ENCODE peak calls at places on chromosome 6, in nine cellular contexts. V is left kidney, I is GM03348, N is iPS-NIHi11, B is transverse colon, H is HCT116, Y is GM12891, S is LoVo, T is AG09319. A is an unnamed sample.

GRCh38 chr6:41694815-41695536 is 40.4 kb downstream of the TFEB start:
- DNase-seq in V (no peak), I (peak), N (no peak), B (no peak), H (no peak), Y (no peak), S (no peak), T (no peak), A (no peak)

GRCh38 chr6:130944486-130944885 is 117.3 kb downstream of the SMLR1 start:
- DNase-seq in V (no peak), I (no peak), N (no peak), B (no peak), H (no peak), Y (no peak), S (no peak), T (no peak), A (no peak)

GRCh38 chr6:132614554-132614953 is 9.5 kb downstream of the TAAR2 start:
- DNase-seq in V (no peak), I (no peak), N (no peak), B (no peak), H (peak), Y (no peak), S (peak), T (no peak), A (no peak)

GRCh38 chr6:14811760-14812428 is 434.0 kb upstream of the JARID2 start:
- DNase-seq in V (no peak), I (peak), N (no peak), B (no peak), H (no peak), Y (no peak), S (no peak), T (no peak), A (no peak)

GRCh38 chr6:127198549-127198948 is 68.1 kb upstream of the RNF146 start:
- DNase-seq in V (no peak), I (peak), N (no peak), B (no peak), H (no peak), Y (no peak), S (no peak), T (no peak), A (no peak)

GRCh38 chr6:144179817-144180216 is 29.5 kb downstream of the STX11 start:
- DNase-seq in V (no peak), I (no peak), N (no peak), B (no peak), H (no peak), Y (no peak), S (no peak), T (no peak), A (no peak)

GRCh38 chr6:71393471-71393870 is 104.9 kb downstream of the OGFRL1 start:
- DNase-seq in V (no peak), I (peak), N (no peak), B (no peak), H (no peak), Y (no peak), S (no peak), T (no peak), A (peak)

GRCh38 chr6:52227495-52227894 is 16.8 kb downstream of the IL17F start:
- DNase-seq in V (peak), I (no peak), N (no peak), B (no peak), H (no peak), Y (peak), S (no peak), T (no peak), A (no peak)

GRCh38 chr6:69233195-69233524 is 563.6 kb downstream of the LMBRD1 start:
- DNase-seq in V (no peak), I (peak), N (no peak), B (no peak), H (no peak), Y (no peak), S (no peak), T (no peak), A (no peak)

GRCh38 chr6:23349521-23350147 is 776.4 kb upstream of the NRSN1 start:
- DNase-seq in V (peak), I (peak), N (no peak), B (no peak), H (peak), Y (no peak), S (peak), T (peak), A (peak)

GRCh38 chr6:53133961-53134360 is 14.7 kb downstream of the GCM1 start:
- DNase-seq in V (no peak), I (no peak), N (no peak), B (no peak), H (no peak), Y (no peak), S (no peak), T (no peak), A (no peak)

GRCh38 chr6:125658759-125659431 is 90.5 kb upstream of the HEY2 start:
- DNase-seq in V (no peak), I (peak), N (no peak), B (no peak), H (no peak), Y (no peak), S (no peak), T (no peak), A (no peak)

GRCh38 chr6:7143161-7143974 is 35.6 kb downstream of the RREB1 start:
- DNase-seq in V (peak), I (no peak), N (no peak), B (no peak), H (no peak), Y (no peak), S (no peak), T (no peak), A (peak)

GRCh38 chr6:25369450-25370086 is 90.4 kb downstream of the CARMIL1 start:
- DNase-seq in V (no peak), I (peak), N (no peak), B (peak), H (no peak), Y (no peak), S (peak), T (no peak), A (no peak)

GRCh38 chr6:21022343-21023107 is 488.3 kb downstream of the CDKAL1 start:
- DNase-seq in V (peak), I (no peak), N (peak), B (no peak), H (peak), Y (no peak), S (peak), T (no peak), A (peak)

GRCh38 chr6:143613749-143614148 is 64.0 kb upstream of the PHACTR2 start:
- DNase-seq in V (no peak), I (no peak), N (no peak), B (no peak), H (no peak), Y (no peak), S (no peak), T (no peak), A (no peak)

GRCh38 chr6:25670793-25671513 is 18.9 kb downstream of the SCGN start:
- DNase-seq in V (no peak), I (no peak), N (no peak), B (no peak), H (peak), Y (no peak), S (no peak), T (no peak), A (no peak)

GRCh38 chr6:31701666-31702420 is 1.3 kb downstream of the ABHD16A start:
- DNase-seq in V (peak), I (peak), N (no peak), B (no peak), H (no peak), Y (no peak), S (no peak), T (no peak), A (peak)

GRCh38 chr6:134138226-134138975 is 86.0 kb upstream of the SLC2A12 start:
- DNase-seq in V (no peak), I (peak), N (no peak), B (no peak), H (no peak), Y (no peak), S (no peak), T (no peak), A (no peak)

GRCh38 chr6:155079985-155080452 is 84.9 kb downstream of the TIAM2 start:
- DNase-seq in V (peak), I (no peak), N (no peak), B (no peak), H (no peak), Y (no peak), S (no peak), T (no peak), A (peak)

GRCh38 chr6:39061182-39061581 is 12.6 kb downstream of the GLP1R start:
- DNase-seq in V (no peak), I (no peak), N (no peak), B (no peak), H (no peak), Y (no peak), S (no peak), T (no peak), A (no peak)

GRCh38 chr6:78605909-78606446 is 261.4 kb upstream of the IRAK1BP1 start:
- DNase-seq in V (peak), I (peak), N (no peak), B (no peak), H (no peak), Y (no peak), S (no peak), T (no peak), A (peak)

GRCh38 chr6:29826271-29826670 is 1.4 kb upstream of the HLA-G start:
- DNase-seq in V (no peak), I (no peak), N (no peak), B (no peak), H (no peak), Y (no peak), S (no peak), T (no peak), A (no peak)

GRCh38 chr6:1596088-1596852 is 13.4 kb upstream of the FOXC1 start:
- DNase-seq in V (peak), I (peak), N (peak), B (peak), H (no peak), Y (peak), S (peak), T (no peak), A (peak)

GRCh38 chr6:160391419-160392116 is 43.4 kb downstream of the SLC22A3 start:
- DNase-seq in V (no peak), I (no peak), N (no peak), B (peak), H (peak), Y (no peak), S (peak), T (no peak), A (no peak)

GRCh38 chr6:119449253-119450156 is 99.9 kb upstream of the MAN1A1 start:
- DNase-seq in V (no peak), I (no peak), N (no peak), B (no peak), H (no peak), Y (no peak), S (no peak), T (no peak), A (no peak)

GRCh38 chr6:90406957-90407356 is 110.3 kb upstream of the BACH2 start:
- DNase-seq in V (no peak), I (no peak), N (no peak), B (no peak), H (no peak), Y (no peak), S (no peak), T (no peak), A (no peak)

GRCh38 chr6:30200551-30201281 is 12.5 kb downstream of the TRIM26 start:
- DNase-seq in V (no peak), I (no peak), N (no peak), B (no peak), H (no peak), Y (peak), S (no peak), T (no peak), A (no peak)

GRCh38 chr6:1757133-1757532 is 147.4 kb downstream of the FOXC1 start:
- DNase-seq in V (peak), I (no peak), N (no peak), B (no peak), H (no peak), Y (no peak), S (no peak), T (no peak), A (no peak)

GRCh38 chr6:40710626-40711354 is 123.6 kb upstream of the LRFN2 start:
- DNase-seq in V (no peak), I (no peak), N (no peak), B (no peak), H (no peak), Y (no peak), S (no peak), T (no peak), A (peak)

GRCh38 chr6:84764332-84765049 is at the start of gene TBX18:
- DNase-seq in V (peak), I (peak), N (peak), B (peak), H (peak), Y (no peak), S (peak), T (peak), A (peak)

GRCh38 chr6:16437984-16438383 is 199.6 kb downstream of the GMPR start:
- DNase-seq in V (no peak), I (no peak), N (no peak), B (no peak), H (no peak), Y (no peak), S (no peak), T (no peak), A (no peak)

A was measured in dermis microvascular lymphatic vessel endothelial cell.